ENCODE peak calls at places on chromosomes 2 and 18, in ten cellular contexts. One of them, this sample, is unnamed. For H3K4me1, the result is how much of the 10 kb centered on the place peaks cover.

GRCh38 chr18:38940863-38941531 is 1375.4 kb upstream of the CELF4 start:
- DNase-seq in heart right ventricle: no peak
- DNase-seq in right lobe of liver: peak
- DNase-seq in K562: no peak
- DNase-seq in esophagus squamous epithelium: no peak
- DNase-seq in CD8-positive, alpha-beta T cell: peak
- DNase-seq in colonic mucosa: no peak
- DNase-seq in astrocyte: peak
- DNase-seq in fibroblast of lung: peak
- DNase-seq in BE2C: no peak
- DNase-seq in this sample: no peak

GRCh38 chr18:5556317-5556974 is 12.6 kb upstream of the EPB41L3 start:
- DNase-seq in heart right ventricle: peak
- DNase-seq in right lobe of liver: no peak
- DNase-seq in K562: no peak
- DNase-seq in esophagus squamous epithelium: no peak
- DNase-seq in CD8-positive, alpha-beta T cell: no peak
- DNase-seq in colonic mucosa: no peak
- DNase-seq in astrocyte: peak
- DNase-seq in fibroblast of lung: peak
- DNase-seq in BE2C: no peak
- DNase-seq in this sample: no peak

GRCh38 chr2:169928463-169928864 is 101.2 kb downstream of the UBR3 start:
- DNase-seq in heart right ventricle: peak
- DNase-seq in right lobe of liver: no peak
- DNase-seq in K562: no peak
- DNase-seq in esophagus squamous epithelium: no peak
- DNase-seq in CD8-positive, alpha-beta T cell: no peak
- DNase-seq in colonic mucosa: no peak
- DNase-seq in astrocyte: peak
- DNase-seq in fibroblast of lung: peak
- DNase-seq in BE2C: no peak
- DNase-seq in this sample: no peak

GRCh38 chr2:54289942-54290702 is 34.1 kb upstream of the TSPYL6 start:
- DNase-seq in heart right ventricle: no peak
- DNase-seq in right lobe of liver: no peak
- DNase-seq in K562: no peak
- DNase-seq in esophagus squamous epithelium: no peak
- DNase-seq in CD8-positive, alpha-beta T cell: no peak
- DNase-seq in colonic mucosa: no peak
- DNase-seq in astrocyte: no peak
- DNase-seq in fibroblast of lung: no peak
- DNase-seq in BE2C: no peak
- DNase-seq in this sample: no peak

GRCh38 chr2:19837235-19837766 is 64.5 kb downstream of the TTC32 start:
- DNase-seq in heart right ventricle: no peak
- DNase-seq in right lobe of liver: no peak
- DNase-seq in K562: no peak
- DNase-seq in esophagus squamous epithelium: no peak
- DNase-seq in CD8-positive, alpha-beta T cell: no peak
- DNase-seq in colonic mucosa: no peak
- DNase-seq in astrocyte: no peak
- DNase-seq in fibroblast of lung: no peak
- DNase-seq in BE2C: no peak
- DNase-seq in this sample: no peak

GRCh38 chr2:186605041-186605440 is 15.2 kb downstream of the ITGAV start:
- DNase-seq in heart right ventricle: peak
- DNase-seq in right lobe of liver: peak
- DNase-seq in K562: no peak
- DNase-seq in esophagus squamous epithelium: no peak
- DNase-seq in CD8-positive, alpha-beta T cell: no peak
- DNase-seq in colonic mucosa: no peak
- DNase-seq in astrocyte: no peak
- DNase-seq in fibroblast of lung: no peak
- DNase-seq in BE2C: no peak
- DNase-seq in this sample: no peak

GRCh38 chr18:77765468-77765867 is 515.8 kb downstream of the GALR1 start:
- DNase-seq in heart right ventricle: no peak
- DNase-seq in right lobe of liver: peak
- DNase-seq in K562: no peak
- DNase-seq in esophagus squamous epithelium: no peak
- DNase-seq in CD8-positive, alpha-beta T cell: no peak
- DNase-seq in colonic mucosa: no peak
- DNase-seq in astrocyte: no peak
- DNase-seq in fibroblast of lung: no peak
- DNase-seq in BE2C: peak
- DNase-seq in this sample: no peak

GRCh38 chr2:144996225-144996795 is 476.4 kb upstream of the ZEB2 start:
- DNase-seq in heart right ventricle: no peak
- DNase-seq in right lobe of liver: no peak
- DNase-seq in K562: no peak
- DNase-seq in esophagus squamous epithelium: no peak
- DNase-seq in CD8-positive, alpha-beta T cell: no peak
- DNase-seq in colonic mucosa: no peak
- DNase-seq in astrocyte: peak
- DNase-seq in fibroblast of lung: peak
- DNase-seq in BE2C: no peak
- DNase-seq in this sample: no peak

GRCh38 chr2:57376985-57377384 is 669.6 kb upstream of the VRK2 start:
- DNase-seq in heart right ventricle: no peak
- DNase-seq in right lobe of liver: no peak
- DNase-seq in K562: no peak
- DNase-seq in esophagus squamous epithelium: no peak
- DNase-seq in CD8-positive, alpha-beta T cell: no peak
- DNase-seq in colonic mucosa: no peak
- DNase-seq in astrocyte: no peak
- DNase-seq in fibroblast of lung: no peak
- DNase-seq in BE2C: no peak
- DNase-seq in this sample: no peak

GRCh38 chr2:8796315-8796848 is 41.0 kb downstream of the KIDINS220 start:
- DNase-seq in heart right ventricle: no peak
- DNase-seq in right lobe of liver: no peak
- DNase-seq in K562: no peak
- DNase-seq in esophagus squamous epithelium: no peak
- DNase-seq in CD8-positive, alpha-beta T cell: no peak
- DNase-seq in colonic mucosa: no peak
- DNase-seq in astrocyte: no peak
- DNase-seq in fibroblast of lung: no peak
- DNase-seq in BE2C: no peak
- DNase-seq in this sample: no peak

DNA sequence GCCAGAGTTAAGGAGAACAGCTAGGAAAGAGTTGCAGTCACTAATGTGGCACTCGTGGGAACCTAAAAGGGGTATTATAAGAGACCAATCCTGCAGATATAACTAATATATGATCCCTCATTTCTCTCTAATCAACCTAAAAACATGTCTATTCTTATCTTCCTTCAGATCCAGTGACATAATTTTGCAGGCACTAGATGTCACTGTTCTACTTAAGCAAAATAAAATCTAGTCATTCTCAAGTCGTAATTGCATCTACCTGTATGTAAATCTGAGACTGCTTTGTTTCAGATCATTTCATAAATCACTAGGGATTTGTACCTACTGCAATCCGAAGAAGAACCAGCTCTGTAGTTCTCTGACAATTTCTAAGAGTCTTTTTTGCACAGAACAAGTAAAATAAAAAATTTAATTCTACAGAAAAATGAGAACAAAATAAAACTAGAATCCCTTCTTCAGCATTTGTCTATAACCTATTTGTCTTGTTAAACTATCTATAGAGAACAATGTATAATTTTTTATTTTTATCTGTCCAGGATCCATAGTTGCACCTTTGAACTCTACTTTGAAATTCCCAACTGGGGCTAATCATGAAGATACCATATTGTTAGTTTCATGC is 56.5 kb upstream of the ERBB4 start:
- DNase-seq in heart right ventricle: no peak
- DNase-seq in right lobe of liver: no peak
- DNase-seq in K562: no peak
- DNase-seq in esophagus squamous epithelium: no peak
- DNase-seq in CD8-positive, alpha-beta T cell: no peak
- DNase-seq in colonic mucosa: no peak
- DNase-seq in astrocyte: peak
- DNase-seq in fibroblast of lung: peak
- DNase-seq in BE2C: no peak
- DNase-seq in this sample: no peak
- TF ChIP-seq CTCF in heart right ventricle: no peak
- TF ChIP-seq CTCF in right lobe of liver: no peak
- TF ChIP-seq CTCF in K562: no peak
- TF ChIP-seq CTCF in esophagus squamous epithelium: peak
- TF ChIP-seq CTCF in CD8-positive, alpha-beta T cell: no peak
- TF ChIP-seq CTCF in colonic mucosa: no peak
- TF ChIP-seq CTCF in astrocyte: peak
- TF ChIP-seq CTCF in fibroblast of lung: peak
- TF ChIP-seq CTCF in BE2C: peak
- TF ChIP-seq CTCF in this sample: no peak

DNA sequence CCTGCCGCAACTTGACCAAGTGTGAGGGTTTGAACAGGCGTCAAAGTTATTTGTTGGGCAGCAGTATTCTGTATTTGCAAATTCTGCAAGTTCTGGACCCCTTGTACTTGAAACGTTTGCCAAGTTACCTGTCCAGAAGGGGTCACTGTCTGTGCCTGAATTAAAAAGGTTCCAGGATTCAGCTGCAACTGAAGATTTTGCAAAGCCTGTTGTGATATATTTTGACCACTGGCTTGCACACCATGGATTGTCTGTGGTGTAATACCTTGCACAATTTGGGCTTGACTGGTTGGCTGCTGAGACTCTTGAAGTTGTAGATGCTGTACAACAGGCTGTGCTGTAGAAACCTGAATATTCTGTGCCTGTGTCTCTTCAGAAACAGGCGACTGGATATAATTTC is 10.2 kb downstream of the SP3 start:
- DNase-seq in heart right ventricle: no peak
- DNase-seq in right lobe of liver: no peak
- DNase-seq in K562: no peak
- DNase-seq in esophagus squamous epithelium: no peak
- DNase-seq in CD8-positive, alpha-beta T cell: no peak
- DNase-seq in colonic mucosa: no peak
- DNase-seq in astrocyte: no peak
- DNase-seq in fibroblast of lung: no peak
- DNase-seq in BE2C: no peak
- DNase-seq in this sample: no peak
- H3K4me1 ChIP-seq in heart right ventricle: half or more
- H3K4me1 ChIP-seq in right lobe of liver: under half
- H3K4me1 ChIP-seq in K562: under half
- H3K4me1 ChIP-seq in esophagus squamous epithelium: under half
- H3K4me1 ChIP-seq in CD8-positive, alpha-beta T cell: half or more
- H3K4me1 ChIP-seq in colonic mucosa: under half
- H3K4me1 ChIP-seq in astrocyte: under half
- H3K4me1 ChIP-seq in fibroblast of lung: under half
- H3K4me1 ChIP-seq in BE2C: under half
- H3K4me1 ChIP-seq in this sample: under half

GRCh38 chr18:74380916-74381315 is 65.3 kb downstream of the C18orf63 start:
- DNase-seq in heart right ventricle: no peak
- DNase-seq in right lobe of liver: no peak
- DNase-seq in K562: no peak
- DNase-seq in esophagus squamous epithelium: no peak
- DNase-seq in CD8-positive, alpha-beta T cell: no peak
- DNase-seq in colonic mucosa: peak
- DNase-seq in astrocyte: no peak
- DNase-seq in fibroblast of lung: no peak
- DNase-seq in BE2C: no peak
- DNase-seq in this sample: no peak

GRCh38 chr18:74382481-74382880 is 66.8 kb downstream of the C18orf63 start:
- DNase-seq in heart right ventricle: no peak
- DNase-seq in right lobe of liver: no peak
- DNase-seq in K562: no peak
- DNase-seq in esophagus squamous epithelium: no peak
- DNase-seq in CD8-positive, alpha-beta T cell: no peak
- DNase-seq in colonic mucosa: peak
- DNase-seq in astrocyte: no peak
- DNase-seq in fibroblast of lung: no peak
- DNase-seq in BE2C: no peak
- DNase-seq in this sample: no peak

GRCh38 chr18:74376523-74376922 is 60.9 kb downstream of the C18orf63 start:
- DNase-seq in heart right ventricle: no peak
- DNase-seq in right lobe of liver: no peak
- DNase-seq in K562: no peak
- DNase-seq in esophagus squamous epithelium: no peak
- DNase-seq in CD8-positive, alpha-beta T cell: no peak
- DNase-seq in colonic mucosa: peak
- DNase-seq in astrocyte: no peak
- DNase-seq in fibroblast of lung: no peak
- DNase-seq in BE2C: no peak
- DNase-seq in this sample: no peak

GRCh38 chr18:74378179-74378682 is 62.6 kb downstream of the C18orf63 start:
- DNase-seq in heart right ventricle: no peak
- DNase-seq in right lobe of liver: no peak
- DNase-seq in K562: no peak
- DNase-seq in esophagus squamous epithelium: no peak
- DNase-seq in CD8-positive, alpha-beta T cell: peak
- DNase-seq in colonic mucosa: peak
- DNase-seq in astrocyte: no peak
- DNase-seq in fibroblast of lung: no peak
- DNase-seq in BE2C: no peak
- DNase-seq in this sample: no peak

DNA sequence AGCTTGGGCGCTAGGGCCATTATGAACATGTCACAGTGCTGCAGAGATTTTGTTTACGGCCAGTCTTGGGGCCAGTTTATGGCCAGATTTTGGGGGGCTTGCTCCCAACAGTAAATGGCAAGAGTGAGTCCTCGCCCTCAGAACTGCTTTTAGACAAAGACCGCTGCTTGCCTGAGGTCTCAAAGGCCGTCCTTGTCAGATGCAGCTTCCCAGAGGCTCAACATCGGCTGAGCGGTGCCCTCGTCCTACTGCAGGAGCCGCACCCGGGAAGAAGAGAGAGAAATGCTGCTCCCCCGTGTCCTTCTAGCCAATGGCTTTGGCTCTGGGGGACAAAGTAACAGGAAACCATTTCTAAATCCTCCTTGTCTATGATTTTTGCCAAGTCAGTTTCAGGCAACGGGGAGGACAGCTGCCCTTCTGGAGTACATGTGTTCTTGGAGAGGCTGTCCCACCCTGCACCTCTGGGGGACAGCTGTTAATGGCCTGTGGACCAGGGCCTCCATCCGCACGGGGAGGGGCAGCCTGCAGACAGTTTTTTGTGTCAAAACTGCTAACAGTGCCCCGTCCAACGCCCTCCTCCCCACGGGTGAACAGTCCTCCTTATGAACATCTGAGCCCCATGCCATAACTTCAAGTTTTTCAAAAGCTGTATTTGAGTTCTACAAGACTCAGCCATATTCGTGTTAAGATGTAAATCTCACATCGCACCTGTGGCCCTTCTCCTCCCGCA is 66.1 kb downstream of the C18orf63 start:
- DNase-seq in heart right ventricle: no peak
- DNase-seq in right lobe of liver: no peak
- DNase-seq in K562: no peak
- DNase-seq in esophagus squamous epithelium: no peak
- DNase-seq in CD8-positive, alpha-beta T cell: no peak
- DNase-seq in colonic mucosa: peak
- DNase-seq in astrocyte: no peak
- DNase-seq in fibroblast of lung: no peak
- DNase-seq in BE2C: no peak
- DNase-seq in this sample: no peak
- TF ChIP-seq CTCF in heart right ventricle: no peak
- TF ChIP-seq CTCF in right lobe of liver: no peak
- TF ChIP-seq CTCF in K562: no peak
- TF ChIP-seq CTCF in esophagus squamous epithelium: no peak
- TF ChIP-seq CTCF in CD8-positive, alpha-beta T cell: no peak
- TF ChIP-seq CTCF in colonic mucosa: no peak
- TF ChIP-seq CTCF in astrocyte: no peak
- TF ChIP-seq CTCF in fibroblast of lung: no peak
- TF ChIP-seq CTCF in BE2C: no peak
- TF ChIP-seq CTCF in this sample: no peak

GRCh38 chr18:43267818-43268217 is 9.5 kb downstream of the SYT4 start:
- DNase-seq in heart right ventricle: no peak
- DNase-seq in right lobe of liver: no peak
- DNase-seq in K562: no peak
- DNase-seq in esophagus squamous epithelium: no peak
- DNase-seq in CD8-positive, alpha-beta T cell: no peak
- DNase-seq in colonic mucosa: no peak
- DNase-seq in astrocyte: no peak
- DNase-seq in fibroblast of lung: no peak
- DNase-seq in BE2C: no peak
- DNase-seq in this sample: no peak
- H3K4me1 ChIP-seq in heart right ventricle: under half
- H3K4me1 ChIP-seq in right lobe of liver: under half
- H3K4me1 ChIP-seq in K562: under half
- H3K4me1 ChIP-seq in esophagus squamous epithelium: under half
- H3K4me1 ChIP-seq in CD8-positive, alpha-beta T cell: under half
- H3K4me1 ChIP-seq in colonic mucosa: under half
- H3K4me1 ChIP-seq in astrocyte: under half
- H3K4me1 ChIP-seq in fibroblast of lung: under half
- H3K4me1 ChIP-seq in BE2C: under half
- H3K4me1 ChIP-seq in this sample: under half

This sample was measured in breast epithelium.